ENCODE peak calls at places on chromosomes 2 and 18, in seven cellular contexts. M is activated naive CD4-positive, alpha-beta T cell treated with anti-CD3 and anti-CD28 coated beads, Interleukin-2, amount 10 ng/mL, durations not matched to agents 7 days and 5 days; I is iris pigment epithelial cell; O is hypothalamus; C is colonic mucosa; S is NCI-H1092 treated with DMSO at 0.1 percent for 48 hours; L is thoracic aorta. G is an unnamed sample.

GRCh38 chr2:150169230-150169629 is 318.2 kb downstream of the RND3 start:
- DNase-seq in M (no peak), I (peak), O (no peak), C (peak), S (no peak), L (peak), G (peak)

GRCh38 chr2:14944562-14945346 is 312.2 kb downstream of the LRATD1 start:
- DNase-seq in M (no peak), I (peak), O (no peak), C (no peak), S (peak), L (no peak), G (peak)

GRCh38 chr2:43293744-43294695 is 67.6 kb upstream of the ZFP36L2 start:
- DNase-seq in M (peak), I (peak), O (no peak), C (peak), S (no peak), L (peak), G (peak)

GRCh38 chr2:102239344-102239743 is 52.5 kb downstream of the IL1RL2 start:
- DNase-seq in M (no peak), I (no peak), O (no peak), C (no peak), S (no peak), L (no peak), G (no peak)

GRCh38 chr2:33086400-33087015 is 139.8 kb downstream of the LTBP1 start:
- DNase-seq in M (no peak), I (peak), O (no peak), C (no peak), S (no peak), L (no peak), G (no peak)

GRCh38 chr2:23664069-23664788 is 262.7 kb downstream of the ATAD2B start:
- DNase-seq in M (no peak), I (no peak), O (no peak), C (no peak), S (no peak), L (no peak), G (no peak)

GRCh38 chr2:205683179-205683978 is 1.1 kb downstream of the NRP2 start:
- DNase-seq in M (no peak), I (peak), O (no peak), C (no peak), S (no peak), L (no peak), G (peak)

GRCh38 chr18:51068111-51068510 is 38.1 kb downstream of the SMAD4 start:
- DNase-seq in M (no peak), I (peak), O (no peak), C (no peak), S (no peak), L (no peak), G (peak)

GRCh38 chr18:55998071-55998522 is 410.1 kb upstream of the TCF4 start:
- DNase-seq in M (no peak), I (peak), O (peak), C (no peak), S (peak), L (no peak), G (peak)

GRCh38 chr2:81324046-81324445 is 1019.5 kb upstream of the LRRTM1 start:
- DNase-seq in M (no peak), I (peak), O (no peak), C (no peak), S (no peak), L (no peak), G (peak)

GRCh38 chr2:3639653-3640052 is 18.3 kb upstream of the ALLC start:
- DNase-seq in M (no peak), I (no peak), O (no peak), C (no peak), S (no peak), L (no peak), G (no peak)

GRCh38 chr2:216516730-216517350 is 18.2 kb downstream of the RPL37A start:
- DNase-seq in M (no peak), I (peak), O (no peak), C (no peak), S (peak), L (no peak), G (peak)

GRCh38 chr2:65834062-65834461 is 401.7 kb upstream of the SPRED2 start:
- DNase-seq in M (no peak), I (no peak), O (no peak), C (no peak), S (no peak), L (no peak), G (no peak)

GRCh38 chr2:145284551-145284950 is 764.6 kb upstream of the ZEB2 start:
- DNase-seq in M (no peak), I (no peak), O (no peak), C (no peak), S (no peak), L (no peak), G (no peak)

GRCh38 chr18:35582899-35583558 is 1.5 kb downstream of the GALNT1 start:
- DNase-seq in M (no peak), I (peak), O (no peak), C (no peak), S (peak), L (no peak), G (peak)

GRCh38 chr18:54388203-54389142 is 30.8 kb downstream of the C18orf54 start:
- DNase-seq in M (peak), I (peak), O (no peak), C (peak), S (no peak), L (no peak), G (peak)

GRCh38 chr2:159939946-159940345 is 122.5 kb downstream of the PLA2R1 start:
- DNase-seq in M (no peak), I (peak), O (no peak), C (no peak), S (peak), L (no peak), G (peak)

GRCh38 chr2:118634876-118635275 is 212.6 kb downstream of the EN1 start:
- DNase-seq in M (no peak), I (no peak), O (no peak), C (no peak), S (no peak), L (no peak), G (no peak)

GRCh38 chr2:231671617-231672350 is 36.5 kb upstream of the PTMA start:
- DNase-seq in M (no peak), I (no peak), O (no peak), C (peak), S (no peak), L (no peak), G (no peak)

GRCh38 chr2:48249093-48249492 is 280.9 kb upstream of the STON1 start:
- DNase-seq in M (no peak), I (peak), O (no peak), C (no peak), S (peak), L (no peak), G (peak)

GRCh38 chr2:8640498-8640897 is 41.4 kb upstream of the ID2 start:
- DNase-seq in M (no peak), I (no peak), O (no peak), C (no peak), S (no peak), L (no peak), G (no peak)

GRCh38 chr2:17188726-17189125 is 329.5 kb downstream of the RAD51AP2 start:
- DNase-seq in M (no peak), I (no peak), O (no peak), C (no peak), S (no peak), L (no peak), G (no peak)

GRCh38 chr2:178804791-178805190 is 2.4 kb downstream of the TTN start:
- DNase-seq in M (no peak), I (peak), O (no peak), C (no peak), S (no peak), L (no peak), G (peak)

GRCh38 chr2:100752628-100753333 is 67.2 kb upstream of the NPAS2 start:
- DNase-seq in M (no peak), I (peak), O (no peak), C (no peak), S (no peak), L (no peak), G (peak)

GRCh38 chr2:16584824-16585546 is 80.6 kb downstream of the CYRIA start:
- DNase-seq in M (no peak), I (no peak), O (no peak), C (no peak), S (no peak), L (no peak), G (peak)

GRCh38 chr2:168169097-168169745 is 78.2 kb downstream of the STK39 start:
- DNase-seq in M (no peak), I (peak), O (no peak), C (no peak), S (peak), L (no peak), G (no peak)

GRCh38 chr2:219142329-219142728 is 18.3 kb downstream of the NHEJ1 start:
- DNase-seq in M (no peak), I (peak), O (no peak), C (no peak), S (no peak), L (peak), G (peak)

GRCh38 chr2:85505551-85506238 is 33.3 kb upstream of the MAT2A start:
- DNase-seq in M (no peak), I (no peak), O (no peak), C (no peak), S (no peak), L (no peak), G (no peak)

GRCh38 chr2:219155054-219155644 is 5.5 kb downstream of the NHEJ1 start:
- DNase-seq in M (peak), I (peak), O (no peak), C (peak), S (peak), L (no peak), G (peak)

GRCh38 chr18:72375628-72376027 is 168.5 kb downstream of the CBLN2 start:
- DNase-seq in M (no peak), I (peak), O (no peak), C (no peak), S (no peak), L (no peak), G (peak)

GRCh38 chr2:240433973-240434727 is 1.3 kb upstream of the GPC1 start:
- DNase-seq in M (no peak), I (peak), O (no peak), C (no peak), S (no peak), L (peak), G (peak)

GRCh38 chr2:229825476-229825875 is 96.3 kb downstream of the TRIP12 start:
- DNase-seq in M (no peak), I (no peak), O (no peak), C (no peak), S (no peak), L (no peak), G (no peak)

G was measured in kidney tubule cell.